ENCODE peak calls at places on chromosomes 5 and 9, in eight cellular contexts. One of them, this sample, is unnamed.
A peak's percentile ranks its signal among the peaks of the same experiment; 100 is the strongest.

GRCh38 chr9:122780026-122780425 is 8.7 kb upstream of the OR5C1 start:
- DNase-seq in COR-L47: no peak
- DNase-seq in GM12865: no peak
- DNase-seq in activated T-helper 2 cell treated with anti-CD3 and anti-CD28 coated beads, Interferon-gamma antibody, Interleukin-2, Interleukin-4, amounts not matched to agents 10 μg/mL and 5 μg/mL and 100 μg/mL, durations not matched to agents 14 hours and 24 hours and 36 hours: no peak
- DNase-seq in activated gamma-delta T cell treated with Interleukin-2 at 50 U/mL for 16 hours: no peak
- DNase-seq in epithelial cell of prostate: no peak
- DNase-seq in stimulated activated naive CD4-positive, alpha-beta T cell treated with Interleukin-2 at 50 U/mL for 16 hours: no peak
- DNase-seq in ACHN: no peak
- DNase-seq in this sample: no peak

GRCh38 chr9:1458503-1458902 is 408.3 kb downstream of the DMRT2 start:
- DNase-seq in COR-L47: no peak
- DNase-seq in GM12865: no peak
- DNase-seq in activated T-helper 2 cell treated with anti-CD3 and anti-CD28 coated beads, Interferon-gamma antibody, Interleukin-2, Interleukin-4, amounts not matched to agents 10 μg/mL and 5 μg/mL and 100 μg/mL, durations not matched to agents 14 hours and 24 hours and 36 hours: no peak
- DNase-seq in activated gamma-delta T cell treated with Interleukin-2 at 50 U/mL for 16 hours: no peak
- DNase-seq in epithelial cell of prostate: peak; percentile 87
- DNase-seq in stimulated activated naive CD4-positive, alpha-beta T cell treated with Interleukin-2 at 50 U/mL for 16 hours: no peak
- DNase-seq in ACHN: peak; percentile 58
- DNase-seq in this sample: peak; percentile 42

GRCh38 chr9:133087429-133088145 is 25.8 kb downstream of the CEL start:
- DNase-seq in COR-L47: no peak
- DNase-seq in GM12865: no peak
- DNase-seq in activated T-helper 2 cell treated with anti-CD3 and anti-CD28 coated beads, Interferon-gamma antibody, Interleukin-2, Interleukin-4, amounts not matched to agents 10 μg/mL and 5 μg/mL and 100 μg/mL, durations not matched to agents 14 hours and 24 hours and 36 hours: no peak
- DNase-seq in activated gamma-delta T cell treated with Interleukin-2 at 50 U/mL for 16 hours: no peak
- DNase-seq in epithelial cell of prostate: no peak
- DNase-seq in stimulated activated naive CD4-positive, alpha-beta T cell treated with Interleukin-2 at 50 U/mL for 16 hours: no peak
- DNase-seq in ACHN: no peak
- DNase-seq in this sample: no peak

GRCh38 chr5:17218353-17219005 is 1.0 kb downstream of the BASP1 start:
- DNase-seq in COR-L47: peak; percentile 64
- DNase-seq in GM12865: peak; percentile 69
- DNase-seq in activated T-helper 2 cell treated with anti-CD3 and anti-CD28 coated beads, Interferon-gamma antibody, Interleukin-2, Interleukin-4, amounts not matched to agents 10 μg/mL and 5 μg/mL and 100 μg/mL, durations not matched to agents 14 hours and 24 hours and 36 hours: no peak
- DNase-seq in activated gamma-delta T cell treated with Interleukin-2 at 50 U/mL for 16 hours: no peak
- DNase-seq in epithelial cell of prostate: no peak
- DNase-seq in stimulated activated naive CD4-positive, alpha-beta T cell treated with Interleukin-2 at 50 U/mL for 16 hours: no peak
- DNase-seq in ACHN: peak; percentile 43
- DNase-seq in this sample: peak; percentile 69

GRCh38 chr5:134396274-134396673 is 15.4 kb downstream of the CDKN2AIPNL start:
- DNase-seq in COR-L47: no peak
- DNase-seq in GM12865: no peak
- DNase-seq in activated T-helper 2 cell treated with anti-CD3 and anti-CD28 coated beads, Interferon-gamma antibody, Interleukin-2, Interleukin-4, amounts not matched to agents 10 μg/mL and 5 μg/mL and 100 μg/mL, durations not matched to agents 14 hours and 24 hours and 36 hours: no peak
- DNase-seq in activated gamma-delta T cell treated with Interleukin-2 at 50 U/mL for 16 hours: no peak
- DNase-seq in epithelial cell of prostate: no peak
- DNase-seq in stimulated activated naive CD4-positive, alpha-beta T cell treated with Interleukin-2 at 50 U/mL for 16 hours: no peak
- DNase-seq in ACHN: no peak
- DNase-seq in this sample: no peak

GRCh38 chr9:92600075-92600741 is 64.4 kb upstream of the ECM2 start:
- DNase-seq in COR-L47: no peak
- DNase-seq in GM12865: no peak
- DNase-seq in activated T-helper 2 cell treated with anti-CD3 and anti-CD28 coated beads, Interferon-gamma antibody, Interleukin-2, Interleukin-4, amounts not matched to agents 10 μg/mL and 5 μg/mL and 100 μg/mL, durations not matched to agents 14 hours and 24 hours and 36 hours: no peak
- DNase-seq in activated gamma-delta T cell treated with Interleukin-2 at 50 U/mL for 16 hours: no peak
- DNase-seq in epithelial cell of prostate: no peak
- DNase-seq in stimulated activated naive CD4-positive, alpha-beta T cell treated with Interleukin-2 at 50 U/mL for 16 hours: no peak
- DNase-seq in ACHN: no peak
- DNase-seq in this sample: no peak

GRCh38 chr5:97297063-97297715 is 114.1 kb upstream of the RIOK2 start:
- DNase-seq in COR-L47: peak; percentile 63
- DNase-seq in GM12865: peak; percentile 65
- DNase-seq in activated T-helper 2 cell treated with anti-CD3 and anti-CD28 coated beads, Interferon-gamma antibody, Interleukin-2, Interleukin-4, amounts not matched to agents 10 μg/mL and 5 μg/mL and 100 μg/mL, durations not matched to agents 14 hours and 24 hours and 36 hours: no peak
- DNase-seq in activated gamma-delta T cell treated with Interleukin-2 at 50 U/mL for 16 hours: no peak
- DNase-seq in epithelial cell of prostate: no peak
- DNase-seq in stimulated activated naive CD4-positive, alpha-beta T cell treated with Interleukin-2 at 50 U/mL for 16 hours: no peak
- DNase-seq in ACHN: peak; percentile 15
- DNase-seq in this sample: peak; percentile 92

GRCh38 chr9:74951725-74952151 is 974 bp downstream of the C9orf40 start:
- DNase-seq in COR-L47: no peak
- DNase-seq in GM12865: peak; percentile 62
- DNase-seq in activated T-helper 2 cell treated with anti-CD3 and anti-CD28 coated beads, Interferon-gamma antibody, Interleukin-2, Interleukin-4, amounts not matched to agents 10 μg/mL and 5 μg/mL and 100 μg/mL, durations not matched to agents 14 hours and 24 hours and 36 hours: peak; percentile 40
- DNase-seq in activated gamma-delta T cell treated with Interleukin-2 at 50 U/mL for 16 hours: peak; percentile 22
- DNase-seq in epithelial cell of prostate: no peak
- DNase-seq in stimulated activated naive CD4-positive, alpha-beta T cell treated with Interleukin-2 at 50 U/mL for 16 hours: peak; percentile 44
- DNase-seq in ACHN: peak; percentile 42
- DNase-seq in this sample: peak; percentile 82

GRCh38 chr5:74765929-74766328 is 988 bp downstream of the GFM2 start:
- DNase-seq in COR-L47: no peak
- DNase-seq in GM12865: no peak
- DNase-seq in activated T-helper 2 cell treated with anti-CD3 and anti-CD28 coated beads, Interferon-gamma antibody, Interleukin-2, Interleukin-4, amounts not matched to agents 10 μg/mL and 5 μg/mL and 100 μg/mL, durations not matched to agents 14 hours and 24 hours and 36 hours: no peak
- DNase-seq in activated gamma-delta T cell treated with Interleukin-2 at 50 U/mL for 16 hours: no peak
- DNase-seq in epithelial cell of prostate: no peak
- DNase-seq in stimulated activated naive CD4-positive, alpha-beta T cell treated with Interleukin-2 at 50 U/mL for 16 hours: no peak
- DNase-seq in ACHN: no peak
- DNase-seq in this sample: peak; percentile 27

GRCh38 chr9:79565245-79565644 is 6.5 kb upstream of the TLE4 start:
- DNase-seq in COR-L47: no peak
- DNase-seq in GM12865: peak; percentile 88
- DNase-seq in activated T-helper 2 cell treated with anti-CD3 and anti-CD28 coated beads, Interferon-gamma antibody, Interleukin-2, Interleukin-4, amounts not matched to agents 10 μg/mL and 5 μg/mL and 100 μg/mL, durations not matched to agents 14 hours and 24 hours and 36 hours: no peak
- DNase-seq in activated gamma-delta T cell treated with Interleukin-2 at 50 U/mL for 16 hours: no peak
- DNase-seq in epithelial cell of prostate: peak; percentile 78
- DNase-seq in stimulated activated naive CD4-positive, alpha-beta T cell treated with Interleukin-2 at 50 U/mL for 16 hours: no peak
- DNase-seq in ACHN: no peak
- DNase-seq in this sample: peak; percentile 80

GRCh38 chr9:77731008-77731698 is 83.0 kb upstream of the GNA14 start:
- DNase-seq in COR-L47: no peak
- DNase-seq in GM12865: peak; percentile 17
- DNase-seq in activated T-helper 2 cell treated with anti-CD3 and anti-CD28 coated beads, Interferon-gamma antibody, Interleukin-2, Interleukin-4, amounts not matched to agents 10 μg/mL and 5 μg/mL and 100 μg/mL, durations not matched to agents 14 hours and 24 hours and 36 hours: no peak
- DNase-seq in activated gamma-delta T cell treated with Interleukin-2 at 50 U/mL for 16 hours: no peak
- DNase-seq in epithelial cell of prostate: no peak
- DNase-seq in stimulated activated naive CD4-positive, alpha-beta T cell treated with Interleukin-2 at 50 U/mL for 16 hours: no peak
- DNase-seq in ACHN: no peak
- DNase-seq in this sample: no peak

GRCh38 chr5:31273631-31274378 is 80.3 kb downstream of the CDH6 start:
- DNase-seq in COR-L47: no peak
- DNase-seq in GM12865: peak; percentile 5
- DNase-seq in activated T-helper 2 cell treated with anti-CD3 and anti-CD28 coated beads, Interferon-gamma antibody, Interleukin-2, Interleukin-4, amounts not matched to agents 10 μg/mL and 5 μg/mL and 100 μg/mL, durations not matched to agents 14 hours and 24 hours and 36 hours: no peak
- DNase-seq in activated gamma-delta T cell treated with Interleukin-2 at 50 U/mL for 16 hours: no peak
- DNase-seq in epithelial cell of prostate: no peak
- DNase-seq in stimulated activated naive CD4-positive, alpha-beta T cell treated with Interleukin-2 at 50 U/mL for 16 hours: no peak
- DNase-seq in ACHN: peak; percentile 1
- DNase-seq in this sample: no peak

GRCh38 chr9:100714372-100715099 is 136.7 kb downstream of the CAVIN4 start:
- DNase-seq in COR-L47: peak; percentile 55
- DNase-seq in GM12865: peak; percentile 61
- DNase-seq in activated T-helper 2 cell treated with anti-CD3 and anti-CD28 coated beads, Interferon-gamma antibody, Interleukin-2, Interleukin-4, amounts not matched to agents 10 μg/mL and 5 μg/mL and 100 μg/mL, durations not matched to agents 14 hours and 24 hours and 36 hours: peak; percentile 13
- DNase-seq in activated gamma-delta T cell treated with Interleukin-2 at 50 U/mL for 16 hours: no peak
- DNase-seq in epithelial cell of prostate: no peak
- DNase-seq in stimulated activated naive CD4-positive, alpha-beta T cell treated with Interleukin-2 at 50 U/mL for 16 hours: peak; percentile 17
- DNase-seq in ACHN: peak; percentile 51
- DNase-seq in this sample: peak; percentile 72

GRCh38 chr9:1875921-1876448 is 139.2 kb upstream of the SMARCA2 start:
- DNase-seq in COR-L47: no peak
- DNase-seq in GM12865: peak; percentile 98
- DNase-seq in activated T-helper 2 cell treated with anti-CD3 and anti-CD28 coated beads, Interferon-gamma antibody, Interleukin-2, Interleukin-4, amounts not matched to agents 10 μg/mL and 5 μg/mL and 100 μg/mL, durations not matched to agents 14 hours and 24 hours and 36 hours: no peak
- DNase-seq in activated gamma-delta T cell treated with Interleukin-2 at 50 U/mL for 16 hours: no peak
- DNase-seq in epithelial cell of prostate: no peak
- DNase-seq in stimulated activated naive CD4-positive, alpha-beta T cell treated with Interleukin-2 at 50 U/mL for 16 hours: peak; percentile 75
- DNase-seq in ACHN: no peak
- DNase-seq in this sample: no peak

GRCh38 chr5:10460252-10460906 is 18.7 kb downstream of the ROPN1L start:
- DNase-seq in COR-L47: no peak
- DNase-seq in GM12865: no peak
- DNase-seq in activated T-helper 2 cell treated with anti-CD3 and anti-CD28 coated beads, Interferon-gamma antibody, Interleukin-2, Interleukin-4, amounts not matched to agents 10 μg/mL and 5 μg/mL and 100 μg/mL, durations not matched to agents 14 hours and 24 hours and 36 hours: no peak
- DNase-seq in activated gamma-delta T cell treated with Interleukin-2 at 50 U/mL for 16 hours: no peak
- DNase-seq in epithelial cell of prostate: no peak
- DNase-seq in stimulated activated naive CD4-positive, alpha-beta T cell treated with Interleukin-2 at 50 U/mL for 16 hours: no peak
- DNase-seq in ACHN: no peak
- DNase-seq in this sample: peak; percentile 81

GRCh38 chr5:107330903-107331302 is 339.8 kb downstream of the EFNA5 start:
- DNase-seq in COR-L47: no peak
- DNase-seq in GM12865: no peak
- DNase-seq in activated T-helper 2 cell treated with anti-CD3 and anti-CD28 coated beads, Interferon-gamma antibody, Interleukin-2, Interleukin-4, amounts not matched to agents 10 μg/mL and 5 μg/mL and 100 μg/mL, durations not matched to agents 14 hours and 24 hours and 36 hours: no peak
- DNase-seq in activated gamma-delta T cell treated with Interleukin-2 at 50 U/mL for 16 hours: no peak
- DNase-seq in epithelial cell of prostate: no peak
- DNase-seq in stimulated activated naive CD4-positive, alpha-beta T cell treated with Interleukin-2 at 50 U/mL for 16 hours: no peak
- DNase-seq in ACHN: no peak
- DNase-seq in this sample: no peak

GRCh38 chr9:81826541-81826906 is 101.7 kb upstream of the SPATA31D4 start:
- DNase-seq in COR-L47: peak; percentile 52
- DNase-seq in GM12865: no peak
- DNase-seq in activated T-helper 2 cell treated with anti-CD3 and anti-CD28 coated beads, Interferon-gamma antibody, Interleukin-2, Interleukin-4, amounts not matched to agents 10 μg/mL and 5 μg/mL and 100 μg/mL, durations not matched to agents 14 hours and 24 hours and 36 hours: no peak
- DNase-seq in activated gamma-delta T cell treated with Interleukin-2 at 50 U/mL for 16 hours: no peak
- DNase-seq in epithelial cell of prostate: no peak
- DNase-seq in stimulated activated naive CD4-positive, alpha-beta T cell treated with Interleukin-2 at 50 U/mL for 16 hours: no peak
- DNase-seq in ACHN: no peak
- DNase-seq in this sample: peak; percentile 89

GRCh38 chr9:122347348-122348287 is 23.2 kb upstream of the PTGS1 start:
- DNase-seq in COR-L47: no peak
- DNase-seq in GM12865: no peak
- DNase-seq in activated T-helper 2 cell treated with anti-CD3 and anti-CD28 coated beads, Interferon-gamma antibody, Interleukin-2, Interleukin-4, amounts not matched to agents 10 μg/mL and 5 μg/mL and 100 μg/mL, durations not matched to agents 14 hours and 24 hours and 36 hours: no peak
- DNase-seq in activated gamma-delta T cell treated with Interleukin-2 at 50 U/mL for 16 hours: no peak
- DNase-seq in epithelial cell of prostate: no peak
- DNase-seq in stimulated activated naive CD4-positive, alpha-beta T cell treated with Interleukin-2 at 50 U/mL for 16 hours: no peak
- DNase-seq in ACHN: peak; percentile 36
- DNase-seq in this sample: peak; percentile 38

GRCh38 chr5:151923865-151924264 is 786 bp downstream of the GLRA1 start:
- DNase-seq in COR-L47: no peak
- DNase-seq in GM12865: no peak
- DNase-seq in activated T-helper 2 cell treated with anti-CD3 and anti-CD28 coated beads, Interferon-gamma antibody, Interleukin-2, Interleukin-4, amounts not matched to agents 10 μg/mL and 5 μg/mL and 100 μg/mL, durations not matched to agents 14 hours and 24 hours and 36 hours: no peak
- DNase-seq in activated gamma-delta T cell treated with Interleukin-2 at 50 U/mL for 16 hours: no peak
- DNase-seq in epithelial cell of prostate: no peak
- DNase-seq in stimulated activated naive CD4-positive, alpha-beta T cell treated with Interleukin-2 at 50 U/mL for 16 hours: no peak
- DNase-seq in ACHN: no peak
- DNase-seq in this sample: peak; percentile 71

GRCh38 chr5:93741136-93741811 is at the start of gene POU5F2:
- DNase-seq in COR-L47: no peak
- DNase-seq in GM12865: no peak
- DNase-seq in activated T-helper 2 cell treated with anti-CD3 and anti-CD28 coated beads, Interferon-gamma antibody, Interleukin-2, Interleukin-4, amounts not matched to agents 10 μg/mL and 5 μg/mL and 100 μg/mL, durations not matched to agents 14 hours and 24 hours and 36 hours: no peak
- DNase-seq in activated gamma-delta T cell treated with Interleukin-2 at 50 U/mL for 16 hours: no peak
- DNase-seq in epithelial cell of prostate: no peak
- DNase-seq in stimulated activated naive CD4-positive, alpha-beta T cell treated with Interleukin-2 at 50 U/mL for 16 hours: no peak
- DNase-seq in ACHN: no peak
- DNase-seq in this sample: no peak

GRCh38 chr5:172085738-172086137 is 79.3 kb upstream of the FBXW11 start:
- DNase-seq in COR-L47: no peak
- DNase-seq in GM12865: no peak
- DNase-seq in activated T-helper 2 cell treated with anti-CD3 and anti-CD28 coated beads, Interferon-gamma antibody, Interleukin-2, Interleukin-4, amounts not matched to agents 10 μg/mL and 5 μg/mL and 100 μg/mL, durations not matched to agents 14 hours and 24 hours and 36 hours: no peak
- DNase-seq in activated gamma-delta T cell treated with Interleukin-2 at 50 U/mL for 16 hours: no peak
- DNase-seq in epithelial cell of prostate: no peak
- DNase-seq in stimulated activated naive CD4-positive, alpha-beta T cell treated with Interleukin-2 at 50 U/mL for 16 hours: no peak
- DNase-seq in ACHN: no peak
- DNase-seq in this sample: no peak